ENCODE peak calls at places on chromosomes 5 and 9, in seven cellular contexts. X is endodermal cell, I is WERI-Rb-1, B is psoas muscle, E is cardiac fibroblast, D is HL-60, K is AG09319. N is an unnamed sample.

GRCh38 chr5:134136771-134137170 is 22.3 kb downstream of the TCF7 start:
- DNase-seq in X (peak), I (peak), B (no peak), E (no peak), D (no peak), K (no peak), N (no peak)

GRCh38 chr9:94479757-94480156 is 75.1 kb upstream of the PCAT7 start:
- DNase-seq in X (no peak), I (no peak), B (no peak), E (no peak), D (no peak), K (no peak), N (no peak)

GRCh38 chr5:108216890-108217289 is 165.0 kb downstream of the FBXL17 start:
- DNase-seq in X (no peak), I (no peak), B (no peak), E (peak), D (no peak), K (no peak), N (no peak)

GRCh38 chr5:130290219-130290618 is 386.0 kb downstream of the CHSY3 start:
- DNase-seq in X (no peak), I (no peak), B (no peak), E (no peak), D (no peak), K (no peak), N (no peak)

GRCh38 chr5:90590-91547 is 1.1 kb upstream of the PLEKHG4B start:
- DNase-seq in X (peak), I (no peak), B (no peak), E (peak), D (no peak), K (no peak), N (peak)

GRCh38 chr9:133166392-133166791 is 2.7 kb upstream of the GBGT1 start:
- DNase-seq in X (no peak), I (no peak), B (peak), E (no peak), D (no peak), K (no peak), N (no peak)

GRCh38 chr5:6728011-6728794 is 15.0 kb downstream of the TENT4A start:
- DNase-seq in X (no peak), I (no peak), B (no peak), E (no peak), D (no peak), K (no peak), N (no peak)

GRCh38 chr5:174337276-174338203 is 292.0 kb downstream of the NSG2 start:
- DNase-seq in X (peak), I (no peak), B (no peak), E (no peak), D (no peak), K (no peak), N (no peak)

GRCh38 chr9:95116002-95116819 is 201.3 kb downstream of the FANCC start:
- DNase-seq in X (peak), I (no peak), B (no peak), E (no peak), D (no peak), K (no peak), N (no peak)

GRCh38 chr9:131348631-131349521 is 45.0 kb upstream of the PRRC2B start:
- DNase-seq in X (peak), I (peak), B (no peak), E (no peak), D (no peak), K (no peak), N (no peak)

GRCh38 chr9:82934949-82935348 is 128.0 kb downstream of the RASEF start:
- DNase-seq in X (peak), I (no peak), B (no peak), E (peak), D (no peak), K (no peak), N (no peak)

GRCh38 chr5:115414406-115415142 is 118.1 kb upstream of the CCDC112 start:
- DNase-seq in X (no peak), I (no peak), B (peak), E (peak), D (no peak), K (peak), N (no peak)

GRCh38 chr9:72294952-72295351 is 70.1 kb downstream of the ZFAND5 start:
- DNase-seq in X (no peak), I (no peak), B (no peak), E (peak), D (peak), K (no peak), N (no peak)

GRCh38 chr5:89399553-89399952 is 516.6 kb upstream of the MEF2C start:
- DNase-seq in X (no peak), I (no peak), B (no peak), E (peak), D (no peak), K (no peak), N (no peak)

GRCh38 chr9:8514760-8515159 is 715.2 kb upstream of the DMAC1 start:
- DNase-seq in X (peak), I (peak), B (no peak), E (no peak), D (no peak), K (no peak), N (no peak)
- TF ChIP-seq CTCF in X (peak), I (peak), B (no peak), E (no peak), D (no peak), K (no peak), N (no peak)

DNA sequence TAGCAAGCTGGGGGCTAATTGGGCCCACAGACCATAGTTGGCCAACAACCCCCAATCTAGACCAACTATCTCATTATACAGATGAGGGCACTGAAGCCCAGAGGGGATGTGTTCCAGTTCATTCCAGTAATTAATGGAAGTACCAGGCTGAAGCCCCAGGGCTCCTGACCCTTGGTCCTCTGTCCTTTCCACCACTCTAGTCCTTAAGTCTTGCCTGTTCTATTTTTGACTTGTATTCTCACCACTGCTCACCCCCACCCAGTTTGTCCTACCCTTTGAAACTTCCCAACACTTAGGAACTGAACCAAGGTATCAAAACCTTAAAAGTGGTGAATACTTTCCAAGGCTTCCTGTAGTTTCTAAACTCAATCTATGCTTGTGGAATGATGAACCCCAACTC is 407.4 kb downstream of the ENC1 start:
- DNase-seq in X (no peak), I (no peak), B (no peak), E (no peak), D (no peak), K (no peak), N (no peak)
- TF ChIP-seq CTCF in X (no peak), I (no peak), B (no peak), E (no peak), D (no peak), K (no peak), N (no peak)

GRCh38 chr5:1181451-1182359 is 19.7 kb upstream of the SLC6A19 start:
- DNase-seq in X (no peak), I (no peak), B (peak), E (no peak), D (no peak), K (no peak), N (no peak)

GRCh38 chr5:1182360-1182632 is 19.1 kb upstream of the SLC6A19 start:
- DNase-seq in X (no peak), I (no peak), B (peak), E (no peak), D (no peak), K (no peak), N (no peak)

GRCh38 chr5:1183424-1184162 is 17.8 kb upstream of the SLC6A19 start:
- DNase-seq in X (no peak), I (no peak), B (peak), E (no peak), D (no peak), K (no peak), N (no peak)

GRCh38 chr5:1184163-1184470 is 17.3 kb upstream of the SLC6A19 start:
- DNase-seq in X (no peak), I (no peak), B (no peak), E (no peak), D (no peak), K (no peak), N (no peak)

GRCh38 chr5:1182633-1183423 is 18.6 kb upstream of the SLC6A19 start:
- DNase-seq in X (no peak), I (no peak), B (peak), E (no peak), D (no peak), K (no peak), N (no peak)
- TF ChIP-seq CTCF in X (no peak), I (no peak), B (no peak), E (no peak), D (no peak), K (no peak), N (no peak)

DNA sequence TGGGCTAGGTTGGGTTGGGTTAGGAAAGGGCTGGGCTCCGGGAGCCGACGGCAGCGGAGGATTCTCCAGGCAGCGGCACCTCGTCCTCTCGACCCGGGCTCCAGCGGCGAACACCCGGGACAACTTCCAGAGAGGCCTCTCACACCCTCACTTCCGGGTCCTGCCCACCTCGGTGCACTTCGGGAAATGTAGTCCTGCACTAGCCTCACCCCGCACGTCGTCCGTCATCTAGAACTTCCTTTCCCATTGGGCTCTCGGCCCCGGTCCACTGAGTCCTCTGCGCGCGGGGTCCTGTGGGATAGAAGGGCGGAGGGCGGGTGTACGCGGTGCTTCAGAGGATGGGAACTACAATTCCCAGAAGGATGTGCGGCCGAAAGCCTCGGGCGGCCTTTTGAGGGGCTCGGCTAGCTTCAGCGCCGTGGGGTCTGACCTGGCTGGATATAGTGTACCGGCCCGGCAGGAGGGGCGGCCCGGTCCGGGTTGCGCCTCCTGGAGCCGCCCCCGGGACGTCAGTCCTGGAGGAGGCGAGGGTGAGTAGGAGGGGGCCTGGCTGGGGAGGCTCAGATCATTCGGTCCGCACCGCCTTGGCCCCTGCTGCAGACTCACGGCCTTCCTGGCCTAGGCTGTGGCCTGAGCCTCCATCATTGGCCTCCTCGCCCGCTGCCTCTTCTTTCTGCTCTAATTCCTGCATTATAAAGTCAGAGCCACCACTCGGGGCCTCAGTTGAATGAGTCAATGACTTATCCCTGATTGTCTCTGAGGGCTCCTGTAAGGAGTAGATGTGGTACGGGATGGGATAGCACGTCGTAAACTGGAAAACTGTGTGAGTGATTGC is at the start of the genes ERP44 and INVS:
- DNase-seq in X (peak), I (peak), B (peak), E (peak), D (peak), K (peak), N (peak)
- TF ChIP-seq CTCF in X (no peak), I (no peak), B (no peak), E (no peak), D (no peak), K (no peak), N (no peak)

DNA sequence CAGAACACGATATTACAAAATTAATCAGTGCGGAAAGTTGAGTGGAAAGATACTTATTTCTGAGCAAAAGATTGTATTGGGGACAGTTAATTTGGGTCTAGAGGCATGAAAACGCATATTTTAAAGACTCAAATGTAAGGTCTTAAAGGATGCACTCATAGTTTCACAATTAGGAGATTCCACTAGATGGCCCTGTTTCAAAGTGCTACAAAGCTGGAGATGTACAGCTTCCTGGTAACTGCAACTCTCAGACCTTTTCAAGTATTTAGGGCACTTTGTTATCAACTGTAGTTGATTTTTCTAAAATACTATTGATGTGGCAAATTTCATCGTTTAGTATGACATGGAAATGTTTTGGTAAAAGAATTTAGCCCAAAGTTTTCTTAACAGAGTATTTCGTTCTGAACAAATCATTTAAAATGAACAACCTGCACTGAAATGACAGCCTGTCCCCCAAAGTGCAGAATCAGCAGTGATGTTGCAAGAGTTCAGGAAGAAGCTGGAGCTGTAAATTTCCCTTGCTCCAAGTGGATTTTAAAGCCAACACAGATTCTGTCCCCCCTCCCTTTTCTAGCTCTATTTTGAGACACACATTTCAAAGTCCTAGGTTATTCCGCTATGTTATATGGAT is 16.2 kb upstream of the NDUFB6 start:
- DNase-seq in X (no peak), I (no peak), B (no peak), E (peak), D (no peak), K (no peak), N (no peak)
- TF ChIP-seq CTCF in X (peak), I (peak), B (peak), E (peak), D (peak), K (peak), N (no peak)

GRCh38 chr9:38064842-38065368 is 4.1 kb downstream of the SHB start:
- DNase-seq in X (peak), I (no peak), B (no peak), E (no peak), D (no peak), K (no peak), N (no peak)

GRCh38 chr9:38066907-38067610 is 2.0 kb downstream of the SHB start:
- DNase-seq in X (peak), I (peak), B (peak), E (peak), D (no peak), K (no peak), N (no peak)

GRCh38 chr9:38065369-38066075 is 3.5 kb downstream of the SHB start:
- DNase-seq in X (peak), I (no peak), B (no peak), E (no peak), D (no peak), K (no peak), N (no peak)

GRCh38 chr9:38067611-38067891 is 1.5 kb downstream of the SHB start:
- DNase-seq in X (no peak), I (peak), B (peak), E (no peak), D (no peak), K (no peak), N (no peak)

GRCh38 chr9:38066167-38066906 is 2.7 kb downstream of the SHB start:
- DNase-seq in X (no peak), I (peak), B (no peak), E (no peak), D (no peak), K (no peak), N (no peak)
- TF ChIP-seq CTCF in X (peak), I (peak), B (peak), E (peak), D (no peak), K (no peak), N (no peak)